ENCODE peak calls at places on chromosome 3, in eight cellular contexts. K is glomerular endothelial cell; J is dermis blood vessel endothelial cell; M is esophagus squamous epithelium; B is fibroblast of lung; Q is stomach; D is cardiac muscle cell; Y is stimulated activated naive CD8-positive, alpha-beta T cell treated with anti-CD3 and anti-CD28 coated beads, Interleukin-15, Interleukin-2, amounts not matched to agents 100 U/mL and 50 U/mL, for 24 hours. S is an unnamed sample.

GRCh38 chr3:83738202-83738601 is 1220.6 kb upstream of the CADM2 start:
- DNase-seq in K (no peak), J (no peak), M (no peak), B (no peak), Q (no peak), D (no peak), Y (no peak), S (no peak)

GRCh38 chr3:14234197-14235002 is 55.8 kb downstream of the LSM3 start:
- DNase-seq in K (no peak), J (no peak), M (no peak), B (peak), Q (peak), D (no peak), Y (no peak), S (no peak)

GRCh38 chr3:88192631-88193030 is 42.9 kb downstream of the C3orf38 start:
- DNase-seq in K (no peak), J (no peak), M (no peak), B (no peak), Q (no peak), D (no peak), Y (no peak), S (no peak)

GRCh38 chr3:160458151-160458550 is 8.6 kb upstream of the TRIM59 start:
- DNase-seq in K (no peak), J (no peak), M (no peak), B (no peak), Q (no peak), D (no peak), Y (no peak), S (no peak)

GRCh38 chr3:63232764-63233396 is 45.2 kb upstream of the SYNPR start:
- DNase-seq in K (no peak), J (peak), M (no peak), B (peak), Q (no peak), D (peak), Y (no peak), S (no peak)

GRCh38 chr3:154794383-154794782 is 285.7 kb upstream of the MME start:
- DNase-seq in K (no peak), J (no peak), M (no peak), B (no peak), Q (no peak), D (no peak), Y (no peak), S (no peak)

GRCh38 chr3:144463916-144464315 is 492.3 kb downstream of the DIPK2A start:
- DNase-seq in K (no peak), J (no peak), M (no peak), B (peak), Q (no peak), D (no peak), Y (no peak), S (no peak)

GRCh38 chr3:160003520-160004128 is 15.0 kb downstream of the IL12A start:
- DNase-seq in K (no peak), J (peak), M (no peak), B (peak), Q (peak), D (peak), Y (peak), S (peak)

GRCh38 chr3:49470714-49471420 is 800 bp downstream of the DAG1 start:
- DNase-seq in K (no peak), J (peak), M (no peak), B (peak), Q (no peak), D (no peak), Y (no peak), S (no peak)

GRCh38 chr3:188948658-188949400 is 222.9 kb upstream of the TPRG1 start:
- DNase-seq in K (no peak), J (peak), M (no peak), B (peak), Q (peak), D (peak), Y (no peak), S (no peak)

GRCh38 chr3:179451335-179452165 is at the start of gene GNB4:
- DNase-seq in K (no peak), J (peak), M (peak), B (peak), Q (peak), D (peak), Y (peak), S (peak)

GRCh38 chr3:8959683-8960082 is 3.6 kb downstream of the RAD18 start:
- DNase-seq in K (no peak), J (no peak), M (no peak), B (no peak), Q (no peak), D (no peak), Y (no peak), S (no peak)

GRCh38 chr3:22660076-22660475 is 543.1 kb upstream of the UBE2E2 start:
- DNase-seq in K (no peak), J (no peak), M (no peak), B (no peak), Q (no peak), D (no peak), Y (no peak), S (no peak)

GRCh38 chr3:176088962-176089383 is 1108.3 kb downstream of the TBL1XR1 start:
- DNase-seq in K (no peak), J (no peak), M (no peak), B (no peak), Q (no peak), D (no peak), Y (no peak), S (no peak)

GRCh38 chr3:52236424-52236886 is 2.5 kb downstream of the TWF2 start:
- DNase-seq in K (no peak), J (no peak), M (no peak), B (no peak), Q (no peak), D (no peak), Y (no peak), S (no peak)

GRCh38 chr3:165642761-165643432 is 194.3 kb downstream of the BCHE start:
- DNase-seq in K (peak), J (peak), M (no peak), B (peak), Q (no peak), D (peak), Y (no peak), S (no peak)

GRCh38 chr3:195021674-195022073 is 249.3 kb downstream of the XXYLT1 start:
- DNase-seq in K (no peak), J (peak), M (no peak), B (no peak), Q (no peak), D (no peak), Y (no peak), S (no peak)

GRCh38 chr3:57557088-57557537 is 1.0 kb downstream of the PDE12 start:
- DNase-seq in K (no peak), J (peak), M (no peak), B (peak), Q (peak), D (peak), Y (peak), S (peak)

GRCh38 chr3:143360244-143360643 is 240.7 kb downstream of the CHST2 start:
- DNase-seq in K (no peak), J (no peak), M (no peak), B (peak), Q (no peak), D (peak), Y (no peak), S (no peak)

GRCh38 chr3:112002458-112002971 is 3.8 kb downstream of the TAGLN3 start:
- DNase-seq in K (no peak), J (peak), M (no peak), B (no peak), Q (no peak), D (no peak), Y (peak), S (no peak)

GRCh38 chr3:39000008-39000450 is 51.7 kb downstream of the SCN11A start:
- DNase-seq in K (peak), J (peak), M (no peak), B (peak), Q (no peak), D (peak), Y (no peak), S (peak)

GRCh38 chr3:11774296-11774877 is 72.3 kb downstream of the TAMM41 start:
- DNase-seq in K (no peak), J (peak), M (no peak), B (peak), Q (peak), D (peak), Y (no peak), S (peak)

GRCh38 chr3:97138914-97139541 is 324.6 kb downstream of the EPHA6 start:
- DNase-seq in K (no peak), J (no peak), M (no peak), B (no peak), Q (no peak), D (no peak), Y (no peak), S (peak)

GRCh38 chr3:37753428-37753827 is 108.3 kb upstream of the CTDSPL start:
- DNase-seq in K (no peak), J (no peak), M (no peak), B (no peak), Q (no peak), D (no peak), Y (no peak), S (no peak)

GRCh38 chr3:84126160-84126559 is 832.6 kb upstream of the CADM2 start:
- DNase-seq in K (no peak), J (no peak), M (no peak), B (no peak), Q (no peak), D (no peak), Y (no peak), S (no peak)

GRCh38 chr3:80079886-80080285 is 312.1 kb upstream of the ROBO1 start:
- DNase-seq in K (no peak), J (no peak), M (no peak), B (peak), Q (no peak), D (no peak), Y (no peak), S (no peak)